ENCODE peak calls at places on chromosomes 5 and 9, in four cellular contexts. R, E, Q and H are unnamed samples.
A peak's percentile ranks its signal among the peaks of the same experiment; 100 is the strongest.

GRCh38 chr5:6712136-6712581 is 1.1 kb upstream of the TENT4A start:
- DNase-seq in E (no peak), R (peak; percentile 52), Q (peak; percentile 69), H (peak; percentile 59)

GRCh38 chr5:54601393-54601792 is 83.8 kb downstream of the SNX18 start:
- DNase-seq in Q (peak; percentile 56), E (no peak), R (no peak), H (no peak)

GRCh38 chr5:95883185-95884020 is 60.9 kb upstream of the GLRX start:
- DNase-seq in R (no peak), E (no peak), Q (no peak), H (no peak)

GRCh38 chr5:111398013-111398412 is 114.3 kb downstream of the STARD4 start:
- DNase-seq in Q (no peak), E (no peak), R (no peak), H (no peak)

GRCh38 chr5:138974227-138975063 is 99.3 kb upstream of the LRRTM2 start:
- DNase-seq in R (no peak), E (no peak), Q (no peak), H (no peak)

GRCh38 chr5:89279458-89280036 is 396.6 kb upstream of the MEF2C start:
- DNase-seq in Q (no peak), E (no peak), R (no peak), H (no peak)

GRCh38 chr5:116231288-116231687 is 146.5 kb downstream of the COMMD10 start:
- DNase-seq in Q (no peak), E (no peak), R (no peak), H (no peak)

GRCh38 chr9:123796618-123797484 is 133.1 kb downstream of the DENND1A start:
- DNase-seq in E (no peak), Q (peak; percentile 25), R (no peak), H (no peak)

GRCh38 chr9:94212531-94212930 is 46.6 kb upstream of the ZNF169 start:
- DNase-seq in E (no peak), R (no peak), Q (no peak), H (no peak)

GRCh38 chr5:5192681-5193080 is 52.6 kb downstream of the ADAMTS16 start:
- DNase-seq in Q (no peak), R (no peak), E (no peak), H (no peak)

GRCh38 chr5:149063901-149064478 is 1.1 kb upstream of the SH3TC2 start:
- DNase-seq in Q (no peak), R (no peak), E (no peak), H (no peak)

GRCh38 chr9:134325813-134326753 is at the start of gene RXRA:
- DNase-seq in Q (peak; percentile 88), E (peak; percentile 73), R (peak; percentile 51), H (peak; percentile 54)

GRCh38 chr9:121651014-121651294 is 480 bp upstream of the DAB2IP start:
- DNase-seq in E (no peak), Q (no peak), R (no peak), H (no peak)

GRCh38 chr5:138725153-138725884 is 27.9 kb upstream of the CTNNA1 start:
- DNase-seq in E (no peak), Q (peak; percentile 73), R (no peak), H (no peak)

GRCh38 chr5:957730-958485 is 50.7 kb upstream of the NKD2 start:
- DNase-seq in Q (peak; percentile 52), E (no peak), R (no peak), H (no peak)

GRCh38 chr5:124124711-124125229 is 612.8 kb downstream of the CSNK1G3 start:
- DNase-seq in Q (no peak), E (no peak), R (no peak), H (no peak)

GRCh38 chr5:124583469-124584350 is 162.7 kb downstream of the ZNF608 start:
- DNase-seq in Q (peak; percentile 68), E (no peak), R (peak; percentile 16), H (peak; percentile 25)